ENCODE peak calls at places on chromosomes 5 and 9, in eight cellular contexts. T is gastrocnemius medialis, O is fibroblast of lung, J is upper lobe of left lung, F is GM12865, P is fibroblast of pulmonary artery, Q is esophagus muscularis mucosa, Z is fibroblast of villous mesenchyme. H is an unnamed sample.

GRCh38 chr5:102961671-102962070 is 158.3 kb downstream of the GIN1 start:
- DNase-seq in T (no peak), O (no peak), J (no peak), F (no peak), P (no peak), Q (no peak), Z (no peak), H (no peak)

GRCh38 chr5:108216890-108217289 is 165.0 kb downstream of the FBXL17 start:
- DNase-seq in T (no peak), O (peak; percentile 86), J (no peak), F (no peak), P (peak; percentile 62), Q (no peak), Z (peak; percentile 47), H (peak; percentile 31)

GRCh38 chr9:133770076-133770777 is 32.1 kb upstream of the SARDH start:
- DNase-seq in T (no peak), O (no peak), J (no peak), F (no peak), P (no peak), Q (no peak), Z (no peak), H (no peak)

GRCh38 chr9:130779153-130779855 is 55.8 kb upstream of the ABL1 start:
- DNase-seq in T (peak; percentile 23), O (peak; percentile 62), J (no peak), F (no peak), P (no peak), Q (no peak), Z (peak; percentile 87), H (no peak)

GRCh38 chr5:134813407-134813806 is 32.4 kb upstream of the C5orf24 start:
- DNase-seq in T (no peak), O (no peak), J (no peak), F (peak; percentile 51), P (no peak), Q (no peak), Z (no peak), H (no peak)

GRCh38 chr5:127766556-127767335 is 63.6 kb downstream of the CCDC192 start:
- DNase-seq in T (no peak), O (peak; percentile 61), J (no peak), F (no peak), P (peak; percentile 59), Q (no peak), Z (no peak), H (peak; percentile 24)

GRCh38 chr5:139700711-139701693 is 52.9 kb downstream of the CXXC5 start:
- DNase-seq in T (no peak), O (no peak), J (no peak), F (no peak), P (no peak), Q (no peak), Z (no peak), H (no peak)

GRCh38 chr9:68697846-68698245 is 7.2 kb upstream of the PIP5K1B start:
- DNase-seq in T (no peak), O (no peak), J (no peak), F (no peak), P (no peak), Q (peak; percentile 62), Z (no peak), H (no peak)

GRCh38 chr5:166507810-166508419 is 1783.5 kb upstream of the WWC1 start:
- DNase-seq in T (no peak), O (no peak), J (no peak), F (no peak), P (no peak), Q (no peak), Z (no peak), H (no peak)

GRCh38 chr5:63563008-63563917 is 399.0 kb downstream of the HTR1A start:
- DNase-seq in T (no peak), O (no peak), J (no peak), F (no peak), P (no peak), Q (no peak), Z (no peak), H (no peak)

GRCh38 chr9:112050544-112051475 is 124.3 kb downstream of the SUSD1 start:
- DNase-seq in T (no peak), O (peak; percentile 99), J (no peak), F (no peak), P (peak; percentile 98), Q (peak; percentile 82), Z (peak; percentile 98), H (peak; percentile 98)

GRCh38 chr5:1540831-1541661 is 17.3 kb upstream of the LPCAT1 start:
- DNase-seq in T (no peak), O (no peak), J (no peak), F (no peak), P (no peak), Q (no peak), Z (no peak), H (no peak)

GRCh38 chr5:25414746-25415145 is 770.0 kb upstream of the CDH10 start:
- DNase-seq in T (no peak), O (peak; percentile 60), J (no peak), F (no peak), P (no peak), Q (no peak), Z (no peak), H (no peak)

GRCh38 chr5:387491-388265 is 55.3 kb upstream of the EXOC3 start:
- DNase-seq in T (no peak), O (no peak), J (no peak), F (no peak), P (no peak), Q (peak; percentile 50), Z (no peak), H (no peak)

DNA sequence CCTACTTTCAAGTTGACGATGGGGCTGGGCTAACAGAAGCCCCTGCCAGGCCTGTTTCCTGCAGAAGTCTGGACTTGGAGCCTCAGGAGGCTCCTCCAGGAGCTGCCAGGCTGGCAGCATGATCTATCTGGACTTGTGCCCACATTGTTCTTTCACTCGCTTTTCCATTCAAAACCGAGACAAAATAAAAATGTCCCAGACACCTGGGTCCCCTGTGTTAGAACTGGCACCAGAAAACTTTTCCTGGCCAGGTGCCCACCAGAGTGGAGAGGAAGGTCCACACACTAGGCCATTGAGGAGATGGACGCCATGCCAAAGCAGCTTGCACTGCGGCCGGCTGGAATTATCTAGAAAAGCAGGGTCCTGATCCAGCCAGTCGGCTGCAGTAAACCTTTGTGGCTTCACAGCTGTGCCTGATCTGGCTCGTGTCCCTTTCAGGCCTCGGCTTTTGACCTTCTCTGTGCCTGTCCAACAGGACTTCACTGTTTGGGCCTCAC is 78.2 kb downstream of the GCNT1 start:
- DNase-seq in T (no peak), O (peak; percentile 33), J (no peak), F (no peak), P (peak; percentile 6), Q (no peak), Z (no peak), H (no peak)
- H3K4me3 ChIP-seq in T (no peak overlapping the region), O (no peak overlapping the region), J (no peak overlapping the region), F (no peak overlapping the region), P (no peak overlapping the region), Q (no peak overlapping the region), Z (no peak overlapping the region), H (no peak overlapping the region)

GRCh38 chr9:33170464-33171156 is 3.5 kb upstream of the B4GALT1 start:
- DNase-seq in T (peak; percentile 55), O (no peak), J (no peak), F (peak; percentile 51), P (no peak), Q (no peak), Z (peak; percentile 53), H (peak; percentile 37)
- TF ChIP-seq CTCF in T (peak; percentile 66), O (peak; percentile 36), J (peak; percentile 70), F (peak; percentile 44), P (peak; percentile 8), Q (peak; percentile 48), Z (peak; percentile 32), H (peak; percentile 10)

GRCh38 chr9:3508078-3508431 is 17.7 kb downstream of the RFX3 start:
- DNase-seq in T (no peak), O (no peak), J (no peak), F (no peak), P (no peak), Q (no peak), Z (no peak), H (no peak)

GRCh38 chr9:3506164-3506563 is 19.6 kb downstream of the RFX3 start:
- DNase-seq in T (no peak), O (no peak), J (no peak), F (no peak), P (no peak), Q (no peak), Z (no peak), H (no peak)

GRCh38 chr9:3508531-3509374 is 17.0 kb downstream of the RFX3 start:
- DNase-seq in T (no peak), O (peak; percentile 60), J (no peak), F (peak; percentile 41), P (peak; percentile 6), Q (no peak), Z (peak; percentile 75), H (peak; percentile 5)

GRCh38 chr9:3509926-3510325 is 15.9 kb downstream of the RFX3 start:
- DNase-seq in T (no peak), O (no peak), J (no peak), F (no peak), P (no peak), Q (no peak), Z (peak; percentile 8), H (no peak)

DNA sequence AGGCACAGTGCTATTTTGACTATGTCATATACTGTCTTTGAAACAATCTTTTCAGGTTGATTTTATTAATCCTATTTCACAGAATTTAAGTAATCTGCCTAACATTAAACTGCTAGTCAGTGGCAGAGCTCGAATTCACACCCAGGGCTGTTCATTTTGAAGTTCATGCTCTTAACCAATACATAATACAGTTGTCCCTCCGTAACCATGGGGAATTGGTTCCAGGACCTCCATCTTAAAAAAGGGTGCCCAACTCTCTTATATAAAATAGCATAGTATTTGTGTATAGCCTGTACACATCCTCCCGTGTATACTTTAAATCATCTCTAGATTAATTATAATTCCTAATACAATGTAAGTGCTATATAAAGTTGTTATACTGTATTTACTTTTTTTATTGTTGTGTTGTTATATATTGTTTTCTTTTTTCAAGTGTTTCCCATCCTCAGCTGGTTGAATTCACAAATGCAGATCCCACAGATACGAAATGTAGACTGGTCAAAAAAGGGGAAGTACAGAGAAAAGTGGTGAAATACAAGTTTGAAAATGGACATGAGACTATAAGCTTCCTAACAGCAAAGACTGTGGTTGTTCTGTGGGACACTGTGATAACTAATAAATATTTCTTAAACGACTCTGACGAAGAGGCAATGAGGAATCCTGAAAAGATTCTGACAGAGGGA is 18.3 kb downstream of the RFX3 start:
- DNase-seq in T (no peak), O (no peak), J (no peak), F (peak; percentile 50), P (no peak), Q (no peak), Z (peak; percentile 13), H (no peak)
- H3K4me3 ChIP-seq in T (peak overlapping the region; percentile 27), O (no peak overlapping the region), J (no peak overlapping the region), F (peak overlapping the region; percentile 47), P (no peak overlapping the region), Q (peak overlapping the region; percentile 18), Z (no peak overlapping the region), H (no peak overlapping the region)

DNA sequence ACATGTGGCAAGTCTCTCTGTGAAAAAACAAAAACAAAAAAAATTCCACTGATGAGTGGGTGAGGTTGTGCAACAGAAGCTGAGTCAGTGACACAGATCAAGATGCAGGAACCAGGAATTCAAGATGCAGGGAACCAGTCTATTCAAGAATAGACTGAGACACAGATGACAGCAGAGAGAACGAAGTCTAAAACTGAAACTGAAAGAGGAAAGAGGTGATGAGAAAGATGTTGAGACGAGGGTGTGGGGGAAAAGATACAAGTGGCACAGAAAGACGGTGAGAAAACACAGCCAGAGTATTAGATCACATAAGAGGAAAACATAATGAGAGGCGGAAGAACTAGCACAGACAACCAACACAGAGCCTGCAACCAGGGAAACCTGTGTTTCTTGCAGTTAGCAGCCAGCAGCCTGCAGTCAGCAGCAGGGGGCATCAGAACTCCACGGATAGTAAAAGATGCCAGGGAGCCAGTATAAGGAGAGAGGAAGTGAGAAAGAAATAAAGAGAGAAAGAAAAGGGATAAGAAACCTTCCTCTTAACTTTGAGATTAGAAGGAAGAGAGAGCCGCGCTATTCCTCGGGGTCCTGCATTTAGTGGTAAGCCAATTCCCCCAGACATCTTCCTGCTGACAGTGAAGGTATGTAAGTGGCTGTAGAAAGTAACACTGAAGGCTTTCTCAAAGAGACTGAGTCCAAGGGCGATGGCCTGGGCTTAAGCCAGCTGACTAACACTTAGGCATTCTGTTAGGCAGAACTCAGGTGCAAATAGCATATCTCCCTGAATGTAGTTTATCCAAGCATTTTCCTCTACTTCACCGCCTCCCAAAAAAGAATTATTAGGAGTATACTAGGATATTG is 79.0 kb downstream of the TLR4 start:
- DNase-seq in T (peak; percentile 26), O (peak; percentile 61), J (no peak), F (peak; percentile 71), P (peak; percentile 73), Q (no peak), Z (peak; percentile 75), H (peak; percentile 80)
- TF ChIP-seq CTCF in T (peak; percentile 47), O (peak; percentile 52), J (peak; percentile 79), F (peak; percentile 68), P (peak; percentile 79), Q (peak; percentile 71), Z (peak; percentile 77), H (peak; percentile 92)

H was measured in cardiac fibroblast.